ENCODE peak calls at places on chromosomes 12 and 14, in ten cellular contexts. J is IMR-90; N is posterior vena cava; K is transverse colon; Y is NCI-H1092 treated with DMSO at 0.1 percent for 48 hours; U is activated T-cell treated with anti-CD3 and anti-CD28 coated beads for 24 hours; A is stimulated activated CD8-positive, alpha-beta memory T cell treated with anti-CD3 and anti-CD28 coated beads, Interleukin-2, amount 100 ng/mL, for 48 hours; O is M059J; C is DMS79 treated with DMSO at 0.1 percent for 48 hours; Z is SW 1271. V is an unnamed sample.

GRCh38 chr12:120709976-120710804 is at the start of gene UNC119B:
- DNase-seq in J (peak), N (peak), K (peak), Y (peak), U (peak), A (peak), O (peak), C (peak), Z (no peak), V (peak)

GRCh38 chr12:57549909-57550627 is at the start of gene KIF5A:
- DNase-seq in J (no peak), N (peak), K (peak), Y (peak), U (peak), A (peak), O (peak), C (peak), Z (no peak), V (no peak)

GRCh38 chr12:106386836-106387555 is 29.4 kb downstream of the POLR3B start:
- DNase-seq in J (peak), N (no peak), K (no peak), Y (no peak), U (no peak), A (no peak), O (peak), C (no peak), Z (no peak), V (peak)

GRCh38 chr14:48473944-48474343 is 798.5 kb upstream of the MDGA2 start:
- DNase-seq in J (no peak), N (no peak), K (no peak), Y (no peak), U (no peak), A (no peak), O (no peak), C (no peak), Z (no peak), V (no peak)

GRCh38 chr12:89706551-89707348 is 1.9 kb downstream of the ATP2B1 start:
- DNase-seq in J (peak), N (no peak), K (no peak), Y (peak), U (no peak), A (no peak), O (peak), C (no peak), Z (no peak), V (peak)

GRCh38 chr12:96501139-96501741 is 11.9 kb downstream of the CFAP54 start:
- DNase-seq in J (peak), N (no peak), K (peak), Y (no peak), U (no peak), A (no peak), O (peak), C (no peak), Z (peak), V (peak)

GRCh38 chr14:76480426-76480825 is 104.5 kb downstream of the ESRRB start:
- DNase-seq in J (no peak), N (no peak), K (no peak), Y (no peak), U (no peak), A (no peak), O (peak), C (no peak), Z (no peak), V (peak)

GRCh38 chr12:114779647-114780046 is 95.7 kb upstream of the TBX3 start:
- DNase-seq in J (no peak), N (no peak), K (no peak), Y (no peak), U (no peak), A (no peak), O (no peak), C (no peak), Z (no peak), V (no peak)

GRCh38 chr12:21971344-21971743 is 30.1 kb upstream of the ABCC9 start:
- DNase-seq in J (no peak), N (no peak), K (no peak), Y (no peak), U (no peak), A (no peak), O (no peak), C (no peak), Z (no peak), V (no peak)

GRCh38 chr14:65993996-65994395 is 492.2 kb upstream of the CCDC196 start:
- DNase-seq in J (no peak), N (no peak), K (no peak), Y (no peak), U (no peak), A (no peak), O (no peak), C (no peak), Z (no peak), V (no peak)

GRCh38 chr12:48197549-48197966 is 5.5 kb downstream of the OR10AD1 start:
- DNase-seq in J (no peak), N (no peak), K (no peak), Y (peak), U (no peak), A (no peak), O (peak), C (peak), Z (peak), V (peak)

GRCh38 chr12:6852651-6853354 is 853 bp downstream of the USP5 start:
- DNase-seq in J (peak), N (no peak), K (peak), Y (no peak), U (peak), A (peak), O (peak), C (peak), Z (no peak), V (peak)

GRCh38 chr14:24196071-24197061 is 1.1 kb upstream of the TM9SF1 start:
- DNase-seq in J (peak), N (no peak), K (no peak), Y (peak), U (no peak), A (no peak), O (peak), C (peak), Z (no peak), V (peak)

GRCh38 chr12:116133609-116134214 is 143.8 kb downstream of the MED13L start:
- DNase-seq in J (no peak), N (no peak), K (no peak), Y (no peak), U (no peak), A (no peak), O (no peak), C (no peak), Z (no peak), V (no peak)

GRCh38 chr14:24233538-24233866 is 773 bp downstream of the GMPR2 start:
- DNase-seq in J (no peak), N (no peak), K (no peak), Y (no peak), U (no peak), A (no peak), O (no peak), C (no peak), Z (no peak), V (peak)

GRCh38 chr14:68683326-68683725 is 109.5 kb downstream of the ZFP36L1 start:
- DNase-seq in J (peak), N (peak), K (no peak), Y (no peak), U (no peak), A (no peak), O (peak), C (no peak), Z (no peak), V (no peak)

GRCh38 chr14:88825078-88825458 is 617 bp downstream of the TTC8 start:
- DNase-seq in J (peak), N (no peak), K (no peak), Y (no peak), U (no peak), A (no peak), O (peak), C (peak), Z (no peak), V (no peak)

V was measured in mammary epithelial cell.